ENCODE peak calls at places on chromosomes 11 and 22, in eight cellular contexts. Z, I, N, U, H, T, E and R are unnamed samples. For H3K36me3 and H3K4me1, the result is how much of the 10 kb centered on the place peaks cover.

GRCh38 chr22:27540247-27540646 is 261.3 kb downstream of the MN1 start:
- DNase-seq in T (no peak), E (no peak), Z (no peak), U (no peak), H (no peak), I (no peak), N (no peak), R (no peak)

GRCh38 chr11:13126430-13126829 is 117.3 kb downstream of the RASSF10 start:
- DNase-seq in H (no peak), U (no peak), N (no peak), I (no peak), Z (no peak), E (no peak), T (no peak), R (no peak)

GRCh38 chr11:12258451-12258850 is 118.9 kb upstream of the PARVA start:
- DNase-seq in T (no peak), E (no peak), N (no peak), I (no peak), Z (no peak), U (peak), H (no peak), R (no peak)

GRCh38 chr11:130131957-130132850 is 27.4 kb upstream of the ST14 start:
- DNase-seq in H (no peak), I (peak), E (no peak), N (no peak), Z (peak), T (no peak), U (peak), R (no peak)

GRCh38 chr11:12087075-12087775 is 23.2 kb upstream of the MICAL2 start:
- DNase-seq in T (no peak), E (no peak), U (peak), Z (peak), I (no peak), H (peak), N (no peak), R (no peak)

GRCh38 chr22:22408269-22408668 is 100.3 kb downstream of the ZNF280B start:
- DNase-seq in U (no peak), E (no peak), I (no peak), N (no peak), T (no peak), Z (no peak), H (no peak), R (no peak)

GRCh38 chr22:36443198-36443770 is 38.2 kb downstream of the TXN2 start:
- DNase-seq in T (no peak), H (no peak), E (no peak), U (no peak), N (no peak), I (no peak), Z (no peak), R (no peak)

GRCh38 chr22:49267996-49268395 is 559.7 kb downstream of the BRD1 start:
- DNase-seq in T (no peak), U (no peak), I (no peak), N (peak), H (no peak), Z (no peak), E (no peak), R (no peak)

GRCh38 chr11:58133329-58134076 is 8.2 kb upstream of the OR9I1 start:
- DNase-seq in Z (no peak), I (no peak), E (no peak), H (no peak), N (no peak), T (no peak), U (no peak), R (no peak)

GRCh38 chr11:102495161-102496042 is 35.1 kb downstream of the MMP7 start:
- DNase-seq in Z (peak), I (peak), H (no peak), U (peak), E (no peak), N (no peak), T (no peak), R (no peak)

GRCh38 chr11:106288988-106289387 is 211.5 kb downstream of the AASDHPPT start:
- DNase-seq in I (no peak), E (no peak), T (no peak), U (no peak), H (no peak), N (no peak), Z (no peak), R (no peak)

GRCh38 chr11:64729851-64730382 is 6.9 kb upstream of the NRXN2 start:
- DNase-seq in T (no peak), N (no peak), U (peak), E (no peak), Z (peak), I (no peak), H (no peak), R (no peak)

GRCh38 chr11:111934301-111934700 is 2.8 kb upstream of the DIXDC1 start:
- DNase-seq in I (no peak), E (no peak), H (no peak), T (no peak), N (no peak), U (no peak), Z (no peak), R (no peak)

GRCh38 chr11:267491-267994 is 10.7 kb upstream of the NLRP6 start:
- DNase-seq in N (peak), Z (peak), I (peak), T (no peak), U (peak), H (peak), E (peak), R (peak)

GRCh38 chr11:131027501-131027900 is 111.2 kb upstream of the SNX19 start:
- DNase-seq in T (no peak), Z (no peak), N (no peak), H (no peak), U (no peak), I (no peak), E (no peak), R (no peak)

GRCh38 chr11:8697056-8697455 is 14.5 kb downstream of the RPL27A start:
- DNase-seq in E (no peak), H (no peak), I (no peak), T (no peak), U (no peak), Z (no peak), N (no peak), R (no peak)

GRCh38 chr11:92739020-92739419 is 230.4 kb upstream of the MTNR1B start:
- DNase-seq in E (no peak), T (no peak), Z (no peak), I (no peak), U (peak), N (no peak), H (no peak), R (no peak)

GRCh38 chr22:17751596-17751995 is 22.7 kb downstream of the BID start:
- DNase-seq in U (no peak), H (no peak), Z (no peak), E (no peak), N (no peak), I (no peak), T (no peak), R (no peak)

GRCh38 chr22:38481871-38482332 is 14.0 kb downstream of the KDELR3 start:
- DNase-seq in N (peak), I (no peak), E (no peak), T (no peak), U (no peak), Z (no peak), H (no peak), R (no peak)

GRCh38 chr22:38481162-38481870 is 13.4 kb downstream of the KDELR3 start:
- DNase-seq in I (no peak), Z (no peak), E (no peak), N (peak), T (no peak), H (no peak), U (no peak), R (no peak)

GRCh38 chr22:38485783-38486182 is 17.9 kb downstream of the KDELR3 start:
- DNase-seq in N (peak), U (peak), I (no peak), H (no peak), T (no peak), Z (no peak), E (no peak), R (no peak)

GRCh38 chr22:38484244-38484643 is 16.3 kb downstream of the KDELR3 start:
- DNase-seq in N (no peak), T (no peak), E (no peak), U (no peak), I (no peak), H (no peak), Z (no peak), R (no peak)

GRCh38 chr22:38482662-38483308 is 14.9 kb downstream of the KDELR3 start:
- DNase-seq in N (peak), H (no peak), I (no peak), Z (no peak), U (no peak), T (no peak), E (no peak), R (no peak)
- H3K36me3 ChIP-seq in N (half or more), H (under half), I (half or more), Z (under half), U (half or more), T (under half), E (half or more), R (half or more)

GRCh38 chr11:123833095-123833494 is 26.9 kb upstream of the OR6M1 start:
- DNase-seq in I (no peak), N (no peak), Z (no peak), E (no peak), T (no peak), H (no peak), U (no peak), R (no peak)

DNA sequence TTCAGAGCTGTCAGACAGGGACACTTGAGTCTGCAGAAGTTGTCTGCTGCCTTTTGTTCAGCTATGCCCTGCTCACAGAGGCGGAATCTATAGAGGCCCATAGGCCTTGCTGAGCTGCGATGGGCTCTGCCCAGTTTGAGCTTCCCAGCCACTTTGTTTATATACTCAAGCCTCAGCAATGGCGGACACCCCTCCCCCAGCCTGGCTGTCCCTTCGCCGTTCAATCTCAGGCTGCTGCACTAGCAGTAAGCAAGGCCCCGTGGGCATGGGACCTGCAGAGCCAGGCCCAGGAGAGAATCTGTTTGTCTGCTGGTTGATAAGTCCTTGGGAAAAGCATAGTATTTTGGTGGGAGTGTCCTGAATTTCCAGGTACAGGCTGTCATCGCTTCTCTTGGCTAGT is 23.6 kb upstream of the OR6M1 start:
- DNase-seq in Z (no peak), I (no peak), E (no peak), U (no peak), T (no peak), H (no peak), N (no peak), R (no peak)
- H3K4me1 ChIP-seq in Z (under half), I (under half), E (under half), U (under half), T (under half), H (under half), N (under half), R (under half)

DNA sequence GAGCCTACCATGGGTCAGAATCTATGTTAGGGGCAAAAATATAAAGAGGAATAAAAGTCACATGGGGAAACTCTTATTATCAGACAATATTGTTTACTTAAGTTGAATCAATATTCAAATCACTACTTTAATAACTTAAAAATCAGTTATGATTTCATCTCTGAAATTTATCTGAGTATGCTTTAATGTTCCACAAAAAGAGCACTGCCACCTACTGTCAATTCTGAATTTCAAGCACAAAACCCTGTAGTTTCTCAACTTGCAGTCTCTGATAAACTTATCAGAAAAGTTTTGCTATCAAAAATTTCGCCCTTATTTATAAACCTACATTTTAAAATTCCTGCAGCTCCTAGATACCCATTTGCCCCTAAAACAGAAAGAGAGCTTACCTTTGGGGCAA is 47.3 kb downstream of the RDX start:
- DNase-seq in N (no peak), I (no peak), T (no peak), Z (no peak), U (peak), H (no peak), E (no peak), R (no peak)
- H3K36me3 ChIP-seq in N (under half), I (under half), T (under half), Z (under half), U (under half), H (under half), E (under half), R (under half)

DNA sequence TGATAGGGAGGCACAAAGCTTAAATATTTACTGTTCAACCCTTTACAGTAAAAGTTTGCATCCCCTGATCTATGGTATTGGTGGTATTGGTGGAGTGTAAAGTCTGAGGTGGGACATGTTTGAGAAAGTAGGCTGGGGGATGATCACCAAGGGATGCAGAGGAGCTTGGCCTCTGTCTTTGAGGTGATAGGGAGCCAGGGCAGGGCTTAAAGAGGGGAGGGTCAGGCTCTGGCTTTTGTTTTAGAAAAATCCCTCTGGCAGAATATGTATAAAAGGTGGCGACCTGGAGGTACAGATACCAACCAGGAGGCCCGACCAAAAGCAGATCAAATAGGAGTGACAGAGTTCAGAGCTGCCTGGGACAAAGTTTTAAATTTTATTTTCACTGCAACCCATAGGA is 59.0 kb downstream of the SWAP70 start:
- DNase-seq in U (no peak), H (no peak), Z (no peak), E (no peak), I (no peak), N (no peak), T (no peak), R (no peak)
- H3K4me1 ChIP-seq in U (under half), H (under half), Z (under half), E (under half), I (under half), N (under half), T (under half), R (under half)

DNA sequence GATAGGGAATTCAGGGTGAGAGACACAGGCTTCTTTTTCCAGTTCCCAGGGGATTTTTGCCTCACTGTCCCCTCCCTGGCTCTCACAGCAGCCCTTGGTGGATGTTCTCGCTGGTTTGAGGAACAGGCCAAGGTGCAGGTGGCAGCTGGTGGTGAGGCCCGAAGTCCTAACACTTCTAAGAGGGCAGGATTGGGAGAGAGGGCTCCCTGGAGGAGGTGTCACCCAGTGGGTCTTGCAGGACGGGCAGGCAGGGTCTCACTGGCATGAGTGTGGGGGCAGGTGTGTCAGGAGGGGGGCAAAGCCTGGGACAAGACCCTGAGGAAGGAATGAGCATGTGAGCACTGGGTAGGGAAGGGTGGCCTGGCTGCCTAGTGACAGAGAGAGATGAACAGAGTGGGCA is 9.2 kb downstream of the ADORA2A start:
- DNase-seq in Z (no peak), T (no peak), I (no peak), H (no peak), N (no peak), E (no peak), U (no peak), R (no peak)
- H3K36me3 ChIP-seq in Z (under half), T (under half), I (under half), H (under half), N (under half), E (under half), U (under half), R (under half)

DNA sequence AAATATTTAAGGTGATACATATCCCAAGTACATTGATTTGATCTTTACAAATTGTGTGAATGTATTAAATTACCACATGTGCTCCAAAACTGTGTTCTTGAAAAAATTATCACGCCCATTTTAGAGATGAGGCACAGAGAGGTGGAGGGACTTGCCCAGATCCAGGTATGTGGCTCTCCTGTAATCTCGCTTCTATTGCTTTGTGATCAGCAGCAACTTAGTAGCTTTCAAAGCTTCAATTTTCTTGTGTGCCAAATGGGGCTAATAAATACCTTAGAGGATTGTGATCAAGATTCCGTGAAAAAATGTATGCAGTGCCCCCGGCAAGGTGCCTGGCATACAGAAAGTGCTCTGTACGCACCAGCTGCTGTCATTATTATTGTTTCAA is 18.0 kb downstream of the PTPRJ start:
- DNase-seq in H (no peak), U (no peak), E (no peak), N (no peak), T (no peak), Z (no peak), I (no peak), R (no peak)
- H3K4me1 ChIP-seq in H (under half), U (under half), E (under half), N (under half), T (under half), Z (under half), I (under half), R (under half)